ENCODE peak calls at places on chromosomes 7 and 10, in five cellular contexts. C is amniotic stem cell; X is fibroblast of mammary gland; K is effector CD4-positive, alpha-beta T cell; I is activated CD4-positive, alpha-beta T cell treated with anti-CD3 and anti-CD28 coated beads, Interleukin-2, amount 50 U/mL, for 48 hours. O is an unnamed sample.

GRCh38 chr10:6163364-6164270 is 39.1 kb upstream of the PFKFB3 start:
- DNase-seq in C (no peak), X (peak; percentile 79), K (peak; percentile 90), I (peak; percentile 92), O (peak; percentile 96)

GRCh38 chr10:62083413-62083794 is 181.9 kb downstream of the ARID5B start:
- DNase-seq in C (no peak), X (peak; percentile 57), K (no peak), I (no peak), O (peak; percentile 79)

GRCh38 chr10:7606977-7607404 is 59.8 kb downstream of the ITIH5 start:
- DNase-seq in C (no peak), X (peak; percentile 18), K (no peak), I (no peak), O (no peak)

GRCh38 chr7:85829817-85830432 is 643.1 kb upstream of the SEMA3D start:
- DNase-seq in C (peak; percentile 11), X (peak; percentile 51), K (no peak), I (no peak), O (peak; percentile 31)

GRCh38 chr7:73831656-73832579 is 1.1 kb downstream of the CLDN4 start:
- DNase-seq in C (no peak), X (no peak), K (no peak), I (no peak), O (peak; percentile 93)

GRCh38 chr10:130745251-130745650 is 566.3 kb downstream of the TCERG1L start:
- DNase-seq in C (no peak), X (no peak), K (no peak), I (no peak), O (no peak)

GRCh38 chr7:147282204-147282603 is 1165.6 kb downstream of the CNTNAP2 start:
- DNase-seq in C (no peak), X (no peak), K (no peak), I (no peak), O (no peak)

GRCh38 chr10:61024801-61025201 is 80.8 kb upstream of the RHOBTB1 start:
- DNase-seq in C (no peak), X (peak; percentile 12), K (no peak), I (no peak), O (peak; percentile 58)

GRCh38 chr10:92851003-92851402 is 2.7 kb downstream of the EXOC6 start:
- DNase-seq in C (no peak), X (no peak), K (no peak), I (no peak), O (no peak)

GRCh38 chr7:158825628-158826289 is 3.5 kb downstream of the ESYT2 start:
- DNase-seq in C (no peak), X (no peak), K (no peak), I (peak; percentile 54), O (no peak)

GRCh38 chr10:129057856-129058663 is 409.0 kb upstream of the MGMT start:
- DNase-seq in C (no peak), X (no peak), K (no peak), I (peak; percentile 34), O (no peak)

GRCh38 chr10:53719658-53720057 is 947.1 kb upstream of the MBL2 start:
- DNase-seq in C (no peak), X (no peak), K (no peak), I (no peak), O (no peak)

GRCh38 chr10:49448924-49449323 is 53.0 kb upstream of the DRGX start:
- DNase-seq in C (no peak), X (peak; percentile 14), K (no peak), I (no peak), O (no peak)

GRCh38 chr7:125661677-125662076 is 732.1 kb upstream of the POT1 start:
- DNase-seq in C (no peak), X (no peak), K (no peak), I (no peak), O (no peak)

GRCh38 chr10:70130878-70131559 is 1.6 kb downstream of the AIFM2 start:
- DNase-seq in C (no peak), X (peak; percentile 90), K (no peak), I (no peak), O (no peak)

GRCh38 chr7:2237109-2237602 is 4.4 kb upstream of the MAD1L1 start:
- DNase-seq in C (no peak), X (no peak), K (no peak), I (no peak), O (no peak)

GRCh38 chr10:44990965-44991364 is 9.8 kb upstream of the ZNF22 start:
- DNase-seq in C (no peak), X (no peak), K (no peak), I (no peak), O (no peak)

GRCh38 chr7:2403718-2404648 is 572 bp downstream of the CHST12 start:
- DNase-seq in C (no peak), X (no peak), K (peak; percentile 17), I (peak; percentile 37), O (peak; percentile 42)

GRCh38 chr7:14552060-14552459 is 350.5 kb downstream of the DGKB start:
- DNase-seq in C (no peak), X (no peak), K (no peak), I (no peak), O (no peak)

GRCh38 chr10:70679498-70679897 is 7.2 kb downstream of the ADAMTS14 start:
- DNase-seq in C (peak; percentile 32), X (peak; percentile 92), K (no peak), I (no peak), O (no peak)

GRCh38 chr7:157622000-157622399 is 285.2 kb downstream of the DNAJB6 start:
- DNase-seq in C (no peak), X (no peak), K (no peak), I (no peak), O (no peak)

GRCh38 chr7:103148131-103148993 is 537 bp downstream of the NAPEPLD start:
- DNase-seq in C (no peak), X (peak; percentile 33), K (no peak), I (no peak), O (no peak)

GRCh38 chr10:88499569-88500470 is 83.3 kb downstream of the RNLS start:
- DNase-seq in C (no peak), X (peak; percentile 82), K (no peak), I (no peak), O (no peak)

GRCh38 chr7:157132796-157133195 is 5.9 kb upstream of the UBE3C start:
- DNase-seq in C (no peak), X (no peak), K (no peak), I (no peak), O (no peak)

GRCh38 chr7:95859434-95859833 is 87.1 kb downstream of the DYNC1I1 start:
- DNase-seq in C (peak; percentile 10), X (no peak), K (no peak), I (no peak), O (no peak)

GRCh38 chr7:131903315-131903714 is 346.9 kb upstream of the PODXL start:
- DNase-seq in C (no peak), X (no peak), K (no peak), I (no peak), O (no peak)

O was measured in left kidney.